ENCODE peak calls at places on chromosomes 5 and 9, in six cellular contexts. L is A549; U is stimulated activated CD4-positive, alpha-beta T cell treated with anti-CD3 and anti-CD28 coated beads, Interleukin-2, amount 100 ng/mL, for 48 hours; J is NCI-H510A; V is cardiac fibroblast; Q is stimulated activated naive CD8-positive, alpha-beta T cell treated with anti-CD3 and anti-CD28 coated beads, Interleukin-15, amount 100 ng/mL, for 72 hours. O is an unnamed sample.

GRCh38 chr9:114078021-114078780 is at the start of gene AMBP:
- DNase-seq in V (no peak), L (peak), U (no peak), Q (no peak), J (peak), O (no peak)

GRCh38 chr9:117464941-117465616 is 50.2 kb upstream of the ASTN2 start:
- DNase-seq in V (no peak), L (no peak), Q (no peak), U (no peak), J (no peak), O (no peak)

GRCh38 chr9:127783111-127783621 is 2.7 kb upstream of the CDK9 start:
- DNase-seq in L (no peak), J (no peak), U (peak), V (no peak), Q (peak), O (peak)

GRCh38 chr5:56350030-56350594 is 117.0 kb upstream of the ANKRD55 start:
- DNase-seq in Q (no peak), U (no peak), L (no peak), V (peak), J (no peak), O (no peak)

GRCh38 chr5:10036136-10036535 is 213.6 kb downstream of the ATPSCKMT start:
- DNase-seq in V (peak), Q (no peak), L (no peak), J (no peak), U (no peak), O (no peak)

GRCh38 chr5:53942724-53943123 is 367.6 kb downstream of the ARL15 start:
- DNase-seq in V (peak), J (no peak), L (peak), Q (no peak), U (no peak), O (no peak)

GRCh38 chr5:98630621-98631020 is 142.8 kb upstream of the RGMB start:
- DNase-seq in J (no peak), Q (no peak), U (no peak), V (no peak), L (no peak), O (no peak)

GRCh38 chr5:120449501-120449900 is 14.6 kb upstream of the PRR16 start:
- DNase-seq in V (peak), Q (no peak), U (no peak), J (no peak), L (no peak), O (no peak)

GRCh38 chr5:147688965-147689364 is 93.6 kb downstream of the JAKMIP2 start:
- DNase-seq in J (no peak), Q (no peak), U (no peak), L (no peak), V (no peak), O (no peak)

GRCh38 chr5:133824661-133825254 is 143.7 kb downstream of the C5orf15 start:
- DNase-seq in L (no peak), U (no peak), V (no peak), J (no peak), Q (no peak), O (no peak)

GRCh38 chr9:112774006-112774996 is 23.7 kb downstream of the SNX30 start:
- DNase-seq in J (no peak), V (peak), Q (no peak), U (no peak), L (no peak), O (no peak)

GRCh38 chr9:19085295-19085694 is 17.4 kb downstream of the HAUS6 start:
- DNase-seq in Q (no peak), U (no peak), J (no peak), L (peak), V (peak), O (peak)

GRCh38 chr5:18465833-18466681 is 831.8 kb downstream of the TAF11L14 start:
- DNase-seq in L (peak), J (peak), U (peak), V (peak), Q (peak), O (peak)

GRCh38 chr5:160036243-160036642 is 27.3 kb downstream of the TTC1 start:
- DNase-seq in V (no peak), L (no peak), Q (no peak), J (no peak), U (no peak), O (no peak)

GRCh38 chr5:982377-983237 is 26.0 kb upstream of the NKD2 start:
- DNase-seq in L (peak), Q (no peak), V (no peak), J (no peak), U (no peak), O (no peak)

GRCh38 chr5:149754481-149754880 is 24.4 kb downstream of the PPARGC1B start:
- DNase-seq in Q (no peak), V (no peak), L (no peak), J (no peak), U (no peak), O (no peak)

GRCh38 chr9:129058965-129059795 is 21.7 kb upstream of the DOLPP1 start:
- DNase-seq in V (peak), Q (no peak), J (no peak), U (no peak), L (no peak), O (no peak)

GRCh38 chr9:134604834-134605233 is 36.8 kb upstream of the COL5A1 start:
- DNase-seq in Q (no peak), V (no peak), L (no peak), U (no peak), J (no peak), O (no peak)

GRCh38 chr9:112898872-112899281 is 8.2 kb upstream of the SLC46A2 start:
- DNase-seq in L (no peak), U (no peak), V (no peak), Q (no peak), J (no peak), O (peak)

GRCh38 chr9:127942152-127943010 is 4.7 kb upstream of the DPM2 start:
- DNase-seq in J (no peak), Q (peak), U (no peak), V (peak), L (peak), O (peak)

GRCh38 chr5:124105326-124105725 is 593.3 kb downstream of the CSNK1G3 start:
- DNase-seq in J (no peak), V (no peak), Q (no peak), U (no peak), L (no peak), O (no peak)

GRCh38 chr5:165066751-165067150 is 1561.3 kb downstream of the MAT2B start:
- DNase-seq in U (no peak), Q (no peak), J (no peak), V (no peak), L (no peak), O (no peak)